ENCODE peak calls at places on chromosome 3, in eight cellular contexts. O is sigmoid colon, K is left kidney, V is ACHN, F is endothelial cell, M is type B pancreatic cell, Y is NCI-H226, W is HuH-7. T is an unnamed sample.

GRCh38 chr3:169901453-169901852 is 9.9 kb upstream of the SAMD7 start:
- DNase-seq in O (no peak), K (no peak), V (no peak), F (no peak), M (no peak), Y (no peak), W (no peak), T (no peak)

GRCh38 chr3:183917776-183918175 is 33.1 kb upstream of the PARL start:
- DNase-seq in O (no peak), K (no peak), V (no peak), F (no peak), M (no peak), Y (no peak), W (no peak), T (no peak)

GRCh38 chr3:171245796-171246453 is 214.3 kb downstream of the TNIK start:
- DNase-seq in O (no peak), K (no peak), V (no peak), F (no peak), M (no peak), Y (no peak), W (no peak), T (no peak)

GRCh38 chr3:139675327-139675726 is 2.4 kb downstream of the NMNAT3 start:
- DNase-seq in O (no peak), K (no peak), V (no peak), F (no peak), M (no peak), Y (no peak), W (no peak), T (no peak)

GRCh38 chr3:159844801-159845261 is 143.8 kb upstream of the IL12A start:
- DNase-seq in O (no peak), K (no peak), V (no peak), F (no peak), M (no peak), Y (no peak), W (no peak), T (no peak)

GRCh38 chr3:100973594-100973993 is 19.6 kb downstream of the ABI3BP start:
- DNase-seq in O (no peak), K (no peak), V (no peak), F (no peak), M (no peak), Y (no peak), W (no peak), T (no peak)

GRCh38 chr3:14902719-14903118 is 44.7 kb upstream of the NR2C2 start:
- DNase-seq in O (peak), K (peak), V (no peak), F (no peak), M (no peak), Y (no peak), W (no peak), T (no peak)

GRCh38 chr3:140359198-140359995 is 318.5 kb upstream of the TRIM42 start:
- DNase-seq in O (no peak), K (no peak), V (no peak), F (no peak), M (no peak), Y (no peak), W (no peak), T (no peak)

GRCh38 chr3:158731938-158732855 is at the start of gene RARRES1:
- DNase-seq in O (peak), K (peak), V (peak), F (peak), M (peak), Y (peak), W (peak), T (no peak)

GRCh38 chr3:187036394-187036793 is 102.9 kb downstream of the RPL39L start:
- DNase-seq in O (no peak), K (no peak), V (no peak), F (no peak), M (no peak), Y (no peak), W (no peak), T (no peak)

GRCh38 chr3:43176666-43177065 is 70.8 kb upstream of the POMGNT2 start:
- DNase-seq in O (no peak), K (no peak), V (no peak), F (no peak), M (no peak), Y (no peak), W (no peak), T (no peak)

GRCh38 chr3:45665101-45665572 is 24.1 kb upstream of the SACM1L start:
- DNase-seq in O (no peak), K (peak), V (peak), F (peak), M (no peak), Y (no peak), W (peak), T (peak)

GRCh38 chr3:63089735-63090134 is 188.4 kb upstream of the SYNPR start:
- DNase-seq in O (no peak), K (no peak), V (no peak), F (no peak), M (no peak), Y (no peak), W (no peak), T (no peak)

GRCh38 chr3:166844329-166844728 is 535.8 kb downstream of the ZBBX start:
- DNase-seq in O (no peak), K (no peak), V (no peak), F (no peak), M (no peak), Y (no peak), W (no peak), T (no peak)

GRCh38 chr3:72977463-72977862 is 19.1 kb upstream of the PPP4R2 start:
- DNase-seq in O (no peak), K (no peak), V (no peak), F (no peak), M (no peak), Y (no peak), W (no peak), T (no peak)

GRCh38 chr3:156226676-156227420 is 106.5 kb downstream of the KCNAB1 start:
- DNase-seq in O (no peak), K (peak), V (no peak), F (no peak), M (no peak), Y (no peak), W (no peak), T (no peak)

GRCh38 chr3:190017575-190018288 is 103.0 kb downstream of the P3H2 start:
- DNase-seq in O (no peak), K (peak), V (peak), F (no peak), M (no peak), Y (peak), W (no peak), T (no peak)

GRCh38 chr3:24401090-24401810 is 93.4 kb downstream of the THRB start:
- DNase-seq in O (no peak), K (peak), V (no peak), F (no peak), M (no peak), Y (no peak), W (no peak), T (peak)

GRCh38 chr3:147415337-147415736 is 6.2 kb downstream of the ZIC1 start:
- DNase-seq in O (no peak), K (peak), V (no peak), F (no peak), M (no peak), Y (no peak), W (no peak), T (no peak)

GRCh38 chr3:66501483-66502266 is 853 bp upstream of the LRIG1 start:
- DNase-seq in O (no peak), K (no peak), V (no peak), F (no peak), M (no peak), Y (no peak), W (no peak), T (no peak)

GRCh38 chr3:152202976-152203626 is 65.6 kb upstream of the MBNL1 start:
- DNase-seq in O (no peak), K (no peak), V (peak), F (no peak), M (no peak), Y (no peak), W (peak), T (no peak)

GRCh38 chr3:139506792-139507191 is 30.5 kb upstream of the RBP2 start:
- DNase-seq in O (no peak), K (no peak), V (no peak), F (no peak), M (no peak), Y (no peak), W (no peak), T (no peak)

GRCh38 chr3:8624612-8625011 is 20.0 kb downstream of the SSUH2 start:
- DNase-seq in O (peak), K (no peak), V (no peak), F (no peak), M (no peak), Y (no peak), W (no peak), T (no peak)

GRCh38 chr3:196650740-196651311 is 11.3 kb downstream of the NRROS start:
- DNase-seq in O (peak), K (no peak), V (peak), F (no peak), M (no peak), Y (peak), W (no peak), T (no peak)

GRCh38 chr3:31793821-31794220 is 187.2 kb downstream of the OSBPL10 start:
- DNase-seq in O (no peak), K (no peak), V (no peak), F (no peak), M (no peak), Y (no peak), W (no peak), T (no peak)

GRCh38 chr3:11037241-11037873 is 44.8 kb downstream of the SLC6A1 start:
- DNase-seq in O (no peak), K (no peak), V (no peak), F (peak), M (no peak), Y (no peak), W (no peak), T (no peak)

GRCh38 chr3:118529554-118529953 is 505.1 kb downstream of the IGSF11 start:
- DNase-seq in O (no peak), K (no peak), V (no peak), F (no peak), M (no peak), Y (no peak), W (no peak), T (no peak)

GRCh38 chr3:30156586-30157498 is 449.6 kb upstream of the TGFBR2 start:
- DNase-seq in O (no peak), K (no peak), V (no peak), F (no peak), M (no peak), Y (no peak), W (no peak), T (no peak)

GRCh38 chr3:180199396-180199795 is 162.7 kb upstream of the PEX5L start:
- DNase-seq in O (no peak), K (peak), V (no peak), F (no peak), M (no peak), Y (no peak), W (no peak), T (no peak)

GRCh38 chr3:153173758-153174516 is 11.9 kb downstream of the RAP2B start:
- DNase-seq in O (no peak), K (no peak), V (no peak), F (no peak), M (no peak), Y (peak), W (no peak), T (no peak)

GRCh38 chr3:48301814-48302194 is 31.7 kb downstream of the SPINK8 start:
- DNase-seq in O (peak), K (peak), V (peak), F (no peak), M (no peak), Y (peak), W (peak), T (no peak)

GRCh38 chr3:100231668-100232067 is 29.1 kb upstream of the TBC1D23 start:
- DNase-seq in O (no peak), K (no peak), V (no peak), F (no peak), M (no peak), Y (no peak), W (no peak), T (no peak)

GRCh38 chr3:158091526-158091925 is 14.7 kb downstream of the SHOX2 start:
- DNase-seq in O (no peak), K (peak), V (no peak), F (no peak), M (no peak), Y (no peak), W (no peak), T (no peak)

T was measured in NCI-H2081.